ENCODE peak calls at places on chromosome 15, in nine cellular contexts. Z is transverse colon, P is upper lobe of left lung, U is HCT116, B is GM23338, O is Panc1, G is K562, A is suprapubic skin, L is prostate gland. J is an unnamed sample.

GRCh38 chr15:90780916-90781315 is 63.8 kb downstream of the BLM start:
- DNase-seq in P (peak; percentile 41), L (no peak), A (no peak), G (no peak), B (no peak), U (no peak), Z (no peak), O (no peak), J (no peak)

GRCh38 chr15:29538110-29538509 is 268.5 kb upstream of the NSMCE3 start:
- DNase-seq in O (no peak), A (no peak), G (no peak), L (no peak), P (no peak), U (no peak), Z (peak; percentile 27), B (no peak), J (no peak)

GRCh38 chr15:90020041-90020735 is 19.1 kb downstream of the ZNF710 start:
- DNase-seq in P (peak; percentile 74), G (no peak), B (no peak), U (no peak), A (no peak), Z (peak; percentile 30), L (no peak), O (no peak), J (no peak)

GRCh38 chr15:52343831-52344230 is 48.2 kb upstream of the MYO5C start:
- DNase-seq in Z (no peak), G (no peak), A (no peak), L (no peak), O (no peak), U (no peak), B (no peak), P (no peak), J (no peak)

GRCh38 chr15:66864871-66865281 is 162.8 kb downstream of the SMAD6 start:
- DNase-seq in A (peak; percentile 55), U (no peak), O (no peak), P (peak; percentile 15), G (no peak), B (no peak), Z (no peak), L (no peak), J (peak; percentile 19)

GRCh38 chr15:76221085-76221767 is 90.0 kb downstream of the ETFA start:
- DNase-seq in A (no peak), O (no peak), P (no peak), U (no peak), Z (no peak), G (no peak), B (no peak), L (no peak), J (no peak)

GRCh38 chr15:31758126-31758525 is 272.2 kb upstream of the CHRNA7 start:
- DNase-seq in A (no peak), B (no peak), U (peak; percentile 16), L (no peak), O (no peak), Z (peak; percentile 74), P (peak; percentile 39), G (peak; percentile 16), J (peak; percentile 30)

GRCh38 chr15:87711011-87711410 is 545.5 kb downstream of the NTRK3 start:
- DNase-seq in G (no peak), L (no peak), Z (no peak), O (no peak), A (no peak), U (no peak), P (no peak), B (no peak), J (no peak)

GRCh38 chr15:89681146-89681545 is 2.0 kb upstream of the PLIN1 start:
- DNase-seq in Z (no peak), B (no peak), P (no peak), A (no peak), U (no peak), L (no peak), O (no peak), G (no peak), J (no peak)

GRCh38 chr15:65371976-65372786 is 5.6 kb downstream of the IGDCC3 start:
- DNase-seq in B (no peak), L (no peak), G (no peak), A (no peak), U (no peak), Z (no peak), P (no peak), O (no peak), J (no peak)

GRCh38 chr15:92290359-92290992 is 103.2 kb upstream of the ST8SIA2 start:
- DNase-seq in U (no peak), Z (no peak), P (no peak), B (no peak), O (no peak), G (no peak), A (no peak), L (no peak), J (no peak)

GRCh38 chr15:51097553-51098330 is 3.0 kb upstream of the TNFAIP8L3 start:
- DNase-seq in G (peak; percentile 26), U (no peak), B (no peak), Z (no peak), L (no peak), O (no peak), A (no peak), P (no peak), J (no peak)

GRCh38 chr15:68389041-68389930 is 42.7 kb downstream of the ITGA11 start:
- DNase-seq in P (no peak), B (peak; percentile 21), U (no peak), O (no peak), G (no peak), A (peak; percentile 28), Z (no peak), L (no peak), J (peak; percentile 9)
- TF ChIP-seq CTCF in P (no peak), B (no peak), U (peak; percentile 1), O (no peak), G (no peak), A (no peak), Z (no peak), L (no peak), J (no peak)

GRCh38 chr15:59686389-59686788 is 2.7 kb downstream of the BNIP2 start:
- DNase-seq in P (peak; percentile 45), G (no peak), L (no peak), Z (peak; percentile 24), B (no peak), O (no peak), U (no peak), A (no peak), J (no peak)

GRCh38 chr15:59689626-59690236 is 611 bp upstream of the BNIP2 start:
- DNase-seq in G (no peak), U (peak; percentile 55), B (peak; percentile 78), Z (peak; percentile 93), L (peak; percentile 80), O (no peak), A (peak; percentile 97), P (peak; percentile 95), J (peak; percentile 88)

GRCh38 chr15:59688888-59689625 is at the start of gene BNIP2:
- DNase-seq in L (peak; percentile 98), Z (peak; percentile 100), A (peak; percentile 100), P (peak; percentile 100), U (peak; percentile 94), G (peak; percentile 95), O (peak; percentile 91), B (peak; percentile 100), J (peak; percentile 99)

GRCh38 chr15:59688383-59688887 is 685 bp downstream of the BNIP2 start:
- DNase-seq in L (peak; percentile 51), P (peak; percentile 50), G (no peak), O (no peak), A (no peak), U (peak; percentile 6), B (peak; percentile 32), Z (no peak), J (no peak)

DNA sequence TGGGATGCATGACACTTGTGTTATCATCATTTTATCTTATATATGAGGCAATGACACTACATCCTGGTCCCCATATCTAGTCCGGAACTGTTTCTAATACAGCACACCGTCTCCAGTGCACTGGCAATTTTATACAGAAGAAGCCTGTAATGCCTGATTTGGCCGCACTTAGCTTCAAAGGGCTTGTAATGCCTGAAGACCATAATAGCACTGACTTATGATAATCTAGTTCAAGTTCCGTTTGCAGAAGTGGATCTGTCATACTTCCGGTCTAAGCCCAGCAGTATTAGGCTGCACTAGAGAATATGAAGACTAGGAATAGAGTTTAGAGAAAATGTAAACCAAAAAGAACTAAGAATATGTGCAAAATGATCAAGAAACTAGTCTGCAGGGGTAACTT is 1.3 kb downstream of the BNIP2 start:
- DNase-seq in U (no peak), B (no peak), G (no peak), O (no peak), Z (no peak), A (no peak), P (peak; percentile 27), L (no peak), J (no peak)
- H3K36me3 ChIP-seq in U (no peaks in the 10 kb centered on the region), B (no peaks in the 10 kb centered on the region), G (peaks cover 31% of the 10 kb centered on the region), O (no peaks in the 10 kb centered on the region), Z (no peaks in the 10 kb centered on the region), A (peaks cover 5% of the 10 kb centered on the region), P (no peaks in the 10 kb centered on the region), L (no peaks in the 10 kb centered on the region), J (peaks cover 5% of the 10 kb centered on the region)

GRCh38 chr15:99118801-99119546 is 14.1 kb downstream of the SYNM start:
- DNase-seq in B (no peak), L (no peak), P (no peak), U (no peak), A (peak; percentile 65), O (no peak), G (no peak), Z (no peak), J (no peak)

GRCh38 chr15:99115300-99116215 is 10.7 kb downstream of the SYNM start:
- DNase-seq in O (no peak), Z (no peak), P (no peak), L (no peak), B (no peak), G (no peak), A (no peak), U (no peak), J (no peak)

GRCh38 chr15:99118258-99118632 is 13.4 kb downstream of the SYNM start:
- DNase-seq in A (no peak), O (no peak), U (no peak), Z (no peak), P (no peak), B (no peak), L (no peak), G (no peak), J (no peak)

GRCh38 chr15:99117563-99118257 is 12.8 kb downstream of the SYNM start:
- DNase-seq in B (no peak), G (no peak), L (no peak), U (no peak), A (peak; percentile 57), Z (no peak), O (no peak), P (no peak), J (no peak)

DNA sequence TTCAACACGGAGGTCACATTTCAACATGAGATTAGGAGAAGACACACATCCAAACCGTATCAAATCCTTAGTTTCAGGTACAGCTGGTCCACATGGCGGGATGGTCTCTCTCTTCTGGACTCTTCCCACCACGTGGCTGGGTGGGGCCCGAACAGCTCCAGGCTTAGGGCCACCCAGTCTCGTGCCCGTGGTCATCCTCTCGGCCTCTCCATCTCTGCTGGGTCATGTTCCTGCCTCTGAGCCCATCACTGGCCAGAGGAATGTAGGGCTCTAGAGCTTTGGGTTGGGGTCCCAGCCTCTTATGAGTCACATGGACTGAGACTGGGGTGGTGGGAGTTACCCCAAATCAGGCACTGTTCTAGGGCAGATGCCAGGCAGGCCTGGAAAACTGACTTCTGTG is 12.2 kb downstream of the SYNM start:
- DNase-seq in G (no peak), L (no peak), Z (no peak), A (peak; percentile 55), O (no peak), U (no peak), P (no peak), B (no peak), J (no peak)
- TF ChIP-seq POLR2AphosphoS5 in G (no peak), L (no peak), Z (no peak), A (no peak), O (no peak), U (no peak), P (no peak), B (no peak), J (no peak)

GRCh38 chr15:85800460-85801123 is 5.9 kb upstream of the KLHL25 start:
- DNase-seq in P (peak; percentile 85), G (no peak), Z (peak; percentile 84), L (peak; percentile 84), B (peak; percentile 38), A (no peak), U (peak; percentile 78), O (peak; percentile 67), J (peak; percentile 91)
- TF ChIP-seq CTCF in P (peak; percentile 41), G (no peak), Z (peak; percentile 45), L (peak; percentile 27), B (no peak), A (no peak), U (peak; percentile 51), O (peak; percentile 52), J (no peak)

J was measured in stomach.